ENCODE peak calls at places on chromosome 16, in six cellular contexts. One of them, this sample, is unnamed.

GRCh38 chr16:66483689-66484452 is 56.8 kb downstream of the BEAN1 start:
- DNase-seq in T-helper 2 cell: peak
- DNase-seq in effector memory CD4-positive, alpha-beta T cell: peak
- DNase-seq in stimulated activated CD4-positive, alpha-beta T cell treated with anti-CD3 and anti-CD28 coated beads, Interleukin-12 subunit alpha, Interleukin-12 subunit beta, amount 100 ng/mL, for 4 hours: peak
- DNase-seq in A549: peak
- DNase-seq in HFF-Myc: peak
- DNase-seq in this sample: peak

GRCh38 chr16:70579648-70580630 is 56.3 kb downstream of the SF3B3 start:
- DNase-seq in A549: no peak
- DNase-seq in effector memory CD4-positive, alpha-beta T cell: no peak
- DNase-seq in T-helper 2 cell: no peak
- DNase-seq in stimulated activated CD4-positive, alpha-beta T cell treated with anti-CD3 and anti-CD28 coated beads, Interleukin-12 subunit alpha, Interleukin-12 subunit beta, amount 100 ng/mL, for 4 hours: no peak
- DNase-seq in HFF-Myc: no peak
- DNase-seq in this sample: no peak

GRCh38 chr16:30996324-30996999 is 11.5 kb downstream of the HSD3B7 start:
- DNase-seq in effector memory CD4-positive, alpha-beta T cell: no peak
- DNase-seq in HFF-Myc: no peak
- DNase-seq in T-helper 2 cell: no peak
- DNase-seq in stimulated activated CD4-positive, alpha-beta T cell treated with anti-CD3 and anti-CD28 coated beads, Interleukin-12 subunit alpha, Interleukin-12 subunit beta, amount 100 ng/mL, for 4 hours: no peak
- DNase-seq in A549: peak
- DNase-seq in this sample: no peak

GRCh38 chr16:9125658-9126492 is 34.4 kb downstream of the HAPSTR1 start:
- DNase-seq in effector memory CD4-positive, alpha-beta T cell: no peak
- DNase-seq in T-helper 2 cell: no peak
- DNase-seq in HFF-Myc: no peak
- DNase-seq in A549: no peak
- DNase-seq in stimulated activated CD4-positive, alpha-beta T cell treated with anti-CD3 and anti-CD28 coated beads, Interleukin-12 subunit alpha, Interleukin-12 subunit beta, amount 100 ng/mL, for 4 hours: no peak
- DNase-seq in this sample: no peak

GRCh38 chr16:2914233-2914632 is 2.5 kb downstream of the FLYWCH1 start:
- DNase-seq in stimulated activated CD4-positive, alpha-beta T cell treated with anti-CD3 and anti-CD28 coated beads, Interleukin-12 subunit alpha, Interleukin-12 subunit beta, amount 100 ng/mL, for 4 hours: no peak
- DNase-seq in effector memory CD4-positive, alpha-beta T cell: no peak
- DNase-seq in A549: no peak
- DNase-seq in T-helper 2 cell: no peak
- DNase-seq in HFF-Myc: no peak
- DNase-seq in this sample: no peak

GRCh38 chr16:4071686-4072561 is 44.3 kb downstream of the ADCY9 start:
- DNase-seq in stimulated activated CD4-positive, alpha-beta T cell treated with anti-CD3 and anti-CD28 coated beads, Interleukin-12 subunit alpha, Interleukin-12 subunit beta, amount 100 ng/mL, for 4 hours: no peak
- DNase-seq in A549: no peak
- DNase-seq in T-helper 2 cell: no peak
- DNase-seq in effector memory CD4-positive, alpha-beta T cell: no peak
- DNase-seq in HFF-Myc: no peak
- DNase-seq in this sample: no peak

GRCh38 chr16:10039220-10040096 is 142.8 kb downstream of the GRIN2A start:
- DNase-seq in stimulated activated CD4-positive, alpha-beta T cell treated with anti-CD3 and anti-CD28 coated beads, Interleukin-12 subunit alpha, Interleukin-12 subunit beta, amount 100 ng/mL, for 4 hours: no peak
- DNase-seq in T-helper 2 cell: no peak
- DNase-seq in HFF-Myc: no peak
- DNase-seq in A549: peak
- DNase-seq in effector memory CD4-positive, alpha-beta T cell: no peak
- DNase-seq in this sample: no peak

GRCh38 chr16:56608876-56609462 is 585 bp downstream of the MT2A start:
- DNase-seq in effector memory CD4-positive, alpha-beta T cell: no peak
- DNase-seq in stimulated activated CD4-positive, alpha-beta T cell treated with anti-CD3 and anti-CD28 coated beads, Interleukin-12 subunit alpha, Interleukin-12 subunit beta, amount 100 ng/mL, for 4 hours: no peak
- DNase-seq in HFF-Myc: no peak
- DNase-seq in T-helper 2 cell: no peak
- DNase-seq in A549: peak
- DNase-seq in this sample: no peak

GRCh38 chr16:57675752-57676623 is 7.9 kb downstream of the ADGRG3 start:
- DNase-seq in effector memory CD4-positive, alpha-beta T cell: no peak
- DNase-seq in stimulated activated CD4-positive, alpha-beta T cell treated with anti-CD3 and anti-CD28 coated beads, Interleukin-12 subunit alpha, Interleukin-12 subunit beta, amount 100 ng/mL, for 4 hours: no peak
- DNase-seq in T-helper 2 cell: no peak
- DNase-seq in HFF-Myc: no peak
- DNase-seq in A549: peak
- DNase-seq in this sample: no peak

GRCh38 chr16:1979271-1980025 is 1.8 kb downstream of the NOXO1 start:
- DNase-seq in effector memory CD4-positive, alpha-beta T cell: no peak
- DNase-seq in T-helper 2 cell: no peak
- DNase-seq in stimulated activated CD4-positive, alpha-beta T cell treated with anti-CD3 and anti-CD28 coated beads, Interleukin-12 subunit alpha, Interleukin-12 subunit beta, amount 100 ng/mL, for 4 hours: peak
- DNase-seq in A549: no peak
- DNase-seq in HFF-Myc: no peak
- DNase-seq in this sample: no peak

GRCh38 chr16:57651344-57652333 is 16.5 kb upstream of the ADGRG3 start:
- DNase-seq in HFF-Myc: no peak
- DNase-seq in stimulated activated CD4-positive, alpha-beta T cell treated with anti-CD3 and anti-CD28 coated beads, Interleukin-12 subunit alpha, Interleukin-12 subunit beta, amount 100 ng/mL, for 4 hours: no peak
- DNase-seq in T-helper 2 cell: no peak
- DNase-seq in A549: no peak
- DNase-seq in effector memory CD4-positive, alpha-beta T cell: peak
- DNase-seq in this sample: no peak

GRCh38 chr16:31696968-31697743 is 169.5 kb downstream of the AHSP start:
- DNase-seq in effector memory CD4-positive, alpha-beta T cell: no peak
- DNase-seq in A549: peak
- DNase-seq in stimulated activated CD4-positive, alpha-beta T cell treated with anti-CD3 and anti-CD28 coated beads, Interleukin-12 subunit alpha, Interleukin-12 subunit beta, amount 100 ng/mL, for 4 hours: no peak
- DNase-seq in HFF-Myc: no peak
- DNase-seq in T-helper 2 cell: no peak
- DNase-seq in this sample: no peak

GRCh38 chr16:68414581-68414980 is 33.7 kb downstream of the SMPD3 start:
- DNase-seq in effector memory CD4-positive, alpha-beta T cell: no peak
- DNase-seq in A549: no peak
- DNase-seq in T-helper 2 cell: no peak
- DNase-seq in HFF-Myc: no peak
- DNase-seq in stimulated activated CD4-positive, alpha-beta T cell treated with anti-CD3 and anti-CD28 coated beads, Interleukin-12 subunit alpha, Interleukin-12 subunit beta, amount 100 ng/mL, for 4 hours: no peak
- DNase-seq in this sample: no peak

GRCh38 chr16:2966803-2967184 is 2.4 kb upstream of the PAQR4 start:
- DNase-seq in HFF-Myc: no peak
- DNase-seq in effector memory CD4-positive, alpha-beta T cell: no peak
- DNase-seq in stimulated activated CD4-positive, alpha-beta T cell treated with anti-CD3 and anti-CD28 coated beads, Interleukin-12 subunit alpha, Interleukin-12 subunit beta, amount 100 ng/mL, for 4 hours: no peak
- DNase-seq in A549: no peak
- DNase-seq in T-helper 2 cell: no peak
- DNase-seq in this sample: no peak

GRCh38 chr16:30027588-30028437 is 3.3 kb downstream of the TLCD3B start:
- DNase-seq in T-helper 2 cell: no peak
- DNase-seq in HFF-Myc: no peak
- DNase-seq in A549: no peak
- DNase-seq in effector memory CD4-positive, alpha-beta T cell: no peak
- DNase-seq in stimulated activated CD4-positive, alpha-beta T cell treated with anti-CD3 and anti-CD28 coated beads, Interleukin-12 subunit alpha, Interleukin-12 subunit beta, amount 100 ng/mL, for 4 hours: no peak
- DNase-seq in this sample: no peak

GRCh38 chr16:1198194-1198593 is 26.9 kb downstream of the TPSG1 start:
- DNase-seq in HFF-Myc: no peak
- DNase-seq in stimulated activated CD4-positive, alpha-beta T cell treated with anti-CD3 and anti-CD28 coated beads, Interleukin-12 subunit alpha, Interleukin-12 subunit beta, amount 100 ng/mL, for 4 hours: no peak
- DNase-seq in effector memory CD4-positive, alpha-beta T cell: no peak
- DNase-seq in A549: no peak
- DNase-seq in T-helper 2 cell: no peak
- DNase-seq in this sample: no peak

GRCh38 chr16:85330694-85331188 is 218.5 kb upstream of the CIBAR2 start:
- DNase-seq in stimulated activated CD4-positive, alpha-beta T cell treated with anti-CD3 and anti-CD28 coated beads, Interleukin-12 subunit alpha, Interleukin-12 subunit beta, amount 100 ng/mL, for 4 hours: no peak
- DNase-seq in A549: peak
- DNase-seq in HFF-Myc: peak
- DNase-seq in T-helper 2 cell: no peak
- DNase-seq in effector memory CD4-positive, alpha-beta T cell: no peak
- DNase-seq in this sample: peak

GRCh38 chr16:48323783-48324775 is 61.1 kb downstream of the SIAH1 start:
- DNase-seq in effector memory CD4-positive, alpha-beta T cell: no peak
- DNase-seq in HFF-Myc: no peak
- DNase-seq in stimulated activated CD4-positive, alpha-beta T cell treated with anti-CD3 and anti-CD28 coated beads, Interleukin-12 subunit alpha, Interleukin-12 subunit beta, amount 100 ng/mL, for 4 hours: no peak
- DNase-seq in T-helper 2 cell: no peak
- DNase-seq in A549: no peak
- DNase-seq in this sample: no peak

GRCh38 chr16:24036614-24037013 is 200.8 kb downstream of the PRKCB start:
- DNase-seq in T-helper 2 cell: no peak
- DNase-seq in effector memory CD4-positive, alpha-beta T cell: no peak
- DNase-seq in stimulated activated CD4-positive, alpha-beta T cell treated with anti-CD3 and anti-CD28 coated beads, Interleukin-12 subunit alpha, Interleukin-12 subunit beta, amount 100 ng/mL, for 4 hours: peak
- DNase-seq in HFF-Myc: peak
- DNase-seq in A549: peak
- DNase-seq in this sample: peak

GRCh38 chr16:64745275-64745674 is 376.6 kb downstream of the CDH11 start:
- DNase-seq in T-helper 2 cell: no peak
- DNase-seq in stimulated activated CD4-positive, alpha-beta T cell treated with anti-CD3 and anti-CD28 coated beads, Interleukin-12 subunit alpha, Interleukin-12 subunit beta, amount 100 ng/mL, for 4 hours: no peak
- DNase-seq in A549: no peak
- DNase-seq in effector memory CD4-positive, alpha-beta T cell: no peak
- DNase-seq in HFF-Myc: no peak
- DNase-seq in this sample: no peak

GRCh38 chr16:89658221-89658879 is 714 bp downstream of the SPATA33 start:
- DNase-seq in HFF-Myc: no peak
- DNase-seq in T-helper 2 cell: no peak
- DNase-seq in A549: no peak
- DNase-seq in stimulated activated CD4-positive, alpha-beta T cell treated with anti-CD3 and anti-CD28 coated beads, Interleukin-12 subunit alpha, Interleukin-12 subunit beta, amount 100 ng/mL, for 4 hours: peak
- DNase-seq in effector memory CD4-positive, alpha-beta T cell: no peak
- DNase-seq in this sample: no peak

GRCh38 chr16:7209598-7209997 is 123.0 kb upstream of the RBFOX1 start:
- DNase-seq in A549: no peak
- DNase-seq in effector memory CD4-positive, alpha-beta T cell: no peak
- DNase-seq in HFF-Myc: no peak
- DNase-seq in stimulated activated CD4-positive, alpha-beta T cell treated with anti-CD3 and anti-CD28 coated beads, Interleukin-12 subunit alpha, Interleukin-12 subunit beta, amount 100 ng/mL, for 4 hours: no peak
- DNase-seq in T-helper 2 cell: no peak
- DNase-seq in this sample: no peak

GRCh38 chr16:89556750-89557149 is 3.7 kb upstream of the RPL13 start:
- DNase-seq in HFF-Myc: no peak
- DNase-seq in effector memory CD4-positive, alpha-beta T cell: no peak
- DNase-seq in stimulated activated CD4-positive, alpha-beta T cell treated with anti-CD3 and anti-CD28 coated beads, Interleukin-12 subunit alpha, Interleukin-12 subunit beta, amount 100 ng/mL, for 4 hours: no peak
- DNase-seq in A549: no peak
- DNase-seq in T-helper 2 cell: no peak
- DNase-seq in this sample: no peak

GRCh38 chr16:65421596-65421995 is 299.7 kb upstream of the CDH11 start:
- DNase-seq in A549: no peak
- DNase-seq in stimulated activated CD4-positive, alpha-beta T cell treated with anti-CD3 and anti-CD28 coated beads, Interleukin-12 subunit alpha, Interleukin-12 subunit beta, amount 100 ng/mL, for 4 hours: no peak
- DNase-seq in T-helper 2 cell: no peak
- DNase-seq in HFF-Myc: no peak
- DNase-seq in effector memory CD4-positive, alpha-beta T cell: no peak
- DNase-seq in this sample: no peak

GRCh38 chr16:50487528-50487927 is 60.7 kb upstream of the NKD1 start:
- DNase-seq in T-helper 2 cell: no peak
- DNase-seq in effector memory CD4-positive, alpha-beta T cell: no peak
- DNase-seq in HFF-Myc: no peak
- DNase-seq in A549: no peak
- DNase-seq in stimulated activated CD4-positive, alpha-beta T cell treated with anti-CD3 and anti-CD28 coated beads, Interleukin-12 subunit alpha, Interleukin-12 subunit beta, amount 100 ng/mL, for 4 hours: no peak
- DNase-seq in this sample: no peak

GRCh38 chr16:26827386-26827785 is 239.3 kb upstream of the C16orf82 start:
- DNase-seq in stimulated activated CD4-positive, alpha-beta T cell treated with anti-CD3 and anti-CD28 coated beads, Interleukin-12 subunit alpha, Interleukin-12 subunit beta, amount 100 ng/mL, for 4 hours: no peak
- DNase-seq in A549: no peak
- DNase-seq in T-helper 2 cell: no peak
- DNase-seq in HFF-Myc: no peak
- DNase-seq in effector memory CD4-positive, alpha-beta T cell: no peak
- DNase-seq in this sample: no peak

GRCh38 chr16:85372627-85373372 is 240.3 kb upstream of the GSE1 start:
- DNase-seq in T-helper 2 cell: no peak
- DNase-seq in HFF-Myc: no peak
- DNase-seq in A549: peak
- DNase-seq in stimulated activated CD4-positive, alpha-beta T cell treated with anti-CD3 and anti-CD28 coated beads, Interleukin-12 subunit alpha, Interleukin-12 subunit beta, amount 100 ng/mL, for 4 hours: no peak
- DNase-seq in effector memory CD4-positive, alpha-beta T cell: no peak
- DNase-seq in this sample: no peak

GRCh38 chr16:29813644-29814562 is 1.9 kb downstream of the PRRT2 start:
- DNase-seq in effector memory CD4-positive, alpha-beta T cell: no peak
- DNase-seq in HFF-Myc: no peak
- DNase-seq in stimulated activated CD4-positive, alpha-beta T cell treated with anti-CD3 and anti-CD28 coated beads, Interleukin-12 subunit alpha, Interleukin-12 subunit beta, amount 100 ng/mL, for 4 hours: no peak
- DNase-seq in A549: no peak
- DNase-seq in T-helper 2 cell: no peak
- DNase-seq in this sample: no peak

GRCh38 chr16:9610727-9611126 is 519.3 kb downstream of the HAPSTR1 start:
- DNase-seq in stimulated activated CD4-positive, alpha-beta T cell treated with anti-CD3 and anti-CD28 coated beads, Interleukin-12 subunit alpha, Interleukin-12 subunit beta, amount 100 ng/mL, for 4 hours: no peak
- DNase-seq in HFF-Myc: no peak
- DNase-seq in effector memory CD4-positive, alpha-beta T cell: no peak
- DNase-seq in T-helper 2 cell: no peak
- DNase-seq in A549: peak
- DNase-seq in this sample: no peak

GRCh38 chr16:76194621-76195015 is 82.6 kb upstream of the CNTNAP4 start:
- DNase-seq in HFF-Myc: no peak
- DNase-seq in effector memory CD4-positive, alpha-beta T cell: no peak
- DNase-seq in stimulated activated CD4-positive, alpha-beta T cell treated with anti-CD3 and anti-CD28 coated beads, Interleukin-12 subunit alpha, Interleukin-12 subunit beta, amount 100 ng/mL, for 4 hours: no peak
- DNase-seq in A549: no peak
- DNase-seq in T-helper 2 cell: no peak
- DNase-seq in this sample: no peak

GRCh38 chr16:86740817-86741799 is 162.8 kb downstream of the FOXL1 start:
- DNase-seq in HFF-Myc: peak
- DNase-seq in A549: peak
- DNase-seq in stimulated activated CD4-positive, alpha-beta T cell treated with anti-CD3 and anti-CD28 coated beads, Interleukin-12 subunit alpha, Interleukin-12 subunit beta, amount 100 ng/mL, for 4 hours: no peak
- DNase-seq in effector memory CD4-positive, alpha-beta T cell: no peak
- DNase-seq in T-helper 2 cell: no peak
- DNase-seq in this sample: no peak

GRCh38 chr16:75000481-75001081 is 1.8 kb downstream of the ZNRF1 start:
- DNase-seq in A549: no peak
- DNase-seq in T-helper 2 cell: no peak
- DNase-seq in HFF-Myc: no peak
- DNase-seq in effector memory CD4-positive, alpha-beta T cell: no peak
- DNase-seq in stimulated activated CD4-positive, alpha-beta T cell treated with anti-CD3 and anti-CD28 coated beads, Interleukin-12 subunit alpha, Interleukin-12 subunit beta, amount 100 ng/mL, for 4 hours: no peak
- DNase-seq in this sample: no peak

GRCh38 chr16:87202346-87202745 is 114.8 kb downstream of the C16orf95 start:
- DNase-seq in effector memory CD4-positive, alpha-beta T cell: no peak
- DNase-seq in HFF-Myc: no peak
- DNase-seq in A549: no peak
- DNase-seq in T-helper 2 cell: no peak
- DNase-seq in stimulated activated CD4-positive, alpha-beta T cell treated with anti-CD3 and anti-CD28 coated beads, Interleukin-12 subunit alpha, Interleukin-12 subunit beta, amount 100 ng/mL, for 4 hours: no peak
- DNase-seq in this sample: no peak

GRCh38 chr16:58843675-58844074 is 109.6 kb upstream of the GOT2 start:
- DNase-seq in stimulated activated CD4-positive, alpha-beta T cell treated with anti-CD3 and anti-CD28 coated beads, Interleukin-12 subunit alpha, Interleukin-12 subunit beta, amount 100 ng/mL, for 4 hours: no peak
- DNase-seq in A549: peak
- DNase-seq in effector memory CD4-positive, alpha-beta T cell: no peak
- DNase-seq in HFF-Myc: peak
- DNase-seq in T-helper 2 cell: no peak
- DNase-seq in this sample: no peak